ENCODE peak calls at places on chromosomes 3 and 15, in six cellular contexts. One of them, this sample, is unnamed.

GRCh38 chr3:177463863-177464262 is 266.6 kb upstream of the TBL1XR1 start:
- DNase-seq in GM20000: no peak
- DNase-seq in heart left ventricle: no peak
- DNase-seq in ascending aorta: no peak
- DNase-seq in OCI-LY7: no peak
- DNase-seq in GM12865: peak
- DNase-seq in this sample: no peak

GRCh38 chr15:79093352-79093935 is 2.9 kb upstream of the RASGRF1 start:
- DNase-seq in GM20000: no peak
- DNase-seq in ascending aorta: peak
- DNase-seq in heart left ventricle: no peak
- DNase-seq in OCI-LY7: no peak
- DNase-seq in GM12865: no peak
- DNase-seq in this sample: no peak

GRCh38 chr3:5012398-5012797 is 33.2 kb downstream of the BHLHE40 start:
- DNase-seq in OCI-LY7: peak
- DNase-seq in GM12865: no peak
- DNase-seq in heart left ventricle: no peak
- DNase-seq in ascending aorta: no peak
- DNase-seq in GM20000: no peak
- DNase-seq in this sample: no peak

GRCh38 chr3:59451041-59451763 is 401.4 kb upstream of the CFAP20DC start:
- DNase-seq in GM12865: peak
- DNase-seq in OCI-LY7: peak
- DNase-seq in heart left ventricle: no peak
- DNase-seq in GM20000: peak
- DNase-seq in ascending aorta: no peak
- DNase-seq in this sample: peak

GRCh38 chr3:71128951-71129350 is 454.6 kb downstream of the FOXP1 start:
- DNase-seq in OCI-LY7: no peak
- DNase-seq in ascending aorta: no peak
- DNase-seq in GM20000: no peak
- DNase-seq in GM12865: no peak
- DNase-seq in heart left ventricle: no peak
- DNase-seq in this sample: no peak

GRCh38 chr15:75348034-75348562 is 1.3 kb downstream of the NEIL1 start:
- DNase-seq in heart left ventricle: no peak
- DNase-seq in ascending aorta: no peak
- DNase-seq in GM12865: peak
- DNase-seq in GM20000: peak
- DNase-seq in OCI-LY7: no peak
- DNase-seq in this sample: peak

GRCh38 chr3:126535636-126536035 is 11.7 kb downstream of the CHST13 start:
- DNase-seq in ascending aorta: no peak
- DNase-seq in heart left ventricle: no peak
- DNase-seq in GM20000: no peak
- DNase-seq in OCI-LY7: no peak
- DNase-seq in GM12865: no peak
- DNase-seq in this sample: no peak

GRCh38 chr15:64284037-64284436 is 71.9 kb downstream of the CSNK1G1 start:
- DNase-seq in GM12865: no peak
- DNase-seq in ascending aorta: no peak
- DNase-seq in GM20000: no peak
- DNase-seq in heart left ventricle: no peak
- DNase-seq in OCI-LY7: no peak
- DNase-seq in this sample: no peak

GRCh38 chr3:150545419-150546225 is 674 bp downstream of the SERP1 start:
- DNase-seq in ascending aorta: no peak
- DNase-seq in GM12865: peak
- DNase-seq in OCI-LY7: peak
- DNase-seq in GM20000: peak
- DNase-seq in heart left ventricle: peak
- DNase-seq in this sample: peak

GRCh38 chr3:36941162-36941561 is 3.7 kb downstream of the TRANK1 start:
- DNase-seq in ascending aorta: no peak
- DNase-seq in OCI-LY7: no peak
- DNase-seq in GM12865: no peak
- DNase-seq in GM20000: no peak
- DNase-seq in heart left ventricle: no peak
- DNase-seq in this sample: no peak

GRCh38 chr3:177484206-177484605 is 286.9 kb upstream of the TBL1XR1 start:
- DNase-seq in ascending aorta: no peak
- DNase-seq in heart left ventricle: no peak
- DNase-seq in OCI-LY7: no peak
- DNase-seq in GM12865: no peak
- DNase-seq in GM20000: no peak
- DNase-seq in this sample: no peak

GRCh38 chr15:29156521-29156920 is 113.1 kb downstream of the NSMCE3 start:
- DNase-seq in GM12865: no peak
- DNase-seq in ascending aorta: no peak
- DNase-seq in GM20000: no peak
- DNase-seq in OCI-LY7: no peak
- DNase-seq in heart left ventricle: no peak
- DNase-seq in this sample: no peak

GRCh38 chr3:100581650-100582049 is 27.8 kb upstream of the ADGRG7 start:
- DNase-seq in ascending aorta: no peak
- DNase-seq in OCI-LY7: no peak
- DNase-seq in GM12865: no peak
- DNase-seq in heart left ventricle: no peak
- DNase-seq in GM20000: no peak
- DNase-seq in this sample: no peak

GRCh38 chr3:42504334-42505202 is 2.1 kb downstream of the VIPR1 start:
- DNase-seq in GM12865: no peak
- DNase-seq in heart left ventricle: peak
- DNase-seq in GM20000: no peak
- DNase-seq in ascending aorta: peak
- DNase-seq in OCI-LY7: no peak
- DNase-seq in this sample: no peak

GRCh38 chr15:69126054-69126469 is 34.4 kb upstream of the GLCE start:
- DNase-seq in OCI-LY7: no peak
- DNase-seq in heart left ventricle: no peak
- DNase-seq in GM20000: no peak
- DNase-seq in GM12865: no peak
- DNase-seq in ascending aorta: no peak
- DNase-seq in this sample: no peak

GRCh38 chr3:17412950-17413530 is 329.4 kb downstream of the TBC1D5 start:
- DNase-seq in ascending aorta: no peak
- DNase-seq in GM12865: peak
- DNase-seq in heart left ventricle: no peak
- DNase-seq in OCI-LY7: peak
- DNase-seq in GM20000: peak
- DNase-seq in this sample: peak

GRCh38 chr3:38438421-38438820 is 15.3 kb upstream of the ACVR2B start:
- DNase-seq in OCI-LY7: no peak
- DNase-seq in heart left ventricle: peak
- DNase-seq in ascending aorta: no peak
- DNase-seq in GM20000: no peak
- DNase-seq in GM12865: peak
- DNase-seq in this sample: no peak

GRCh38 chr15:51600114-51600513 is 22.5 kb downstream of the DMXL2 start:
- DNase-seq in ascending aorta: no peak
- DNase-seq in heart left ventricle: no peak
- DNase-seq in GM20000: no peak
- DNase-seq in OCI-LY7: no peak
- DNase-seq in GM12865: peak
- DNase-seq in this sample: no peak

GRCh38 chr15:78987891-78988360 is 43.1 kb upstream of the CTSH start:
- DNase-seq in GM20000: no peak
- DNase-seq in ascending aorta: no peak
- DNase-seq in heart left ventricle: no peak
- DNase-seq in OCI-LY7: no peak
- DNase-seq in GM12865: no peak
- DNase-seq in this sample: no peak

GRCh38 chr15:65198571-65198970 is 12.7 kb downstream of the CILP start:
- DNase-seq in heart left ventricle: no peak
- DNase-seq in ascending aorta: no peak
- DNase-seq in GM20000: no peak
- DNase-seq in OCI-LY7: no peak
- DNase-seq in GM12865: no peak
- DNase-seq in this sample: no peak

GRCh38 chr3:81300324-81300927 is 461.0 kb downstream of the GBE1 start:
- DNase-seq in OCI-LY7: no peak
- DNase-seq in GM20000: no peak
- DNase-seq in GM12865: no peak
- DNase-seq in ascending aorta: no peak
- DNase-seq in heart left ventricle: no peak
- DNase-seq in this sample: no peak

GRCh38 chr3:129461461-129462146 is 21.6 kb downstream of the IFT122 start:
- DNase-seq in OCI-LY7: no peak
- DNase-seq in heart left ventricle: peak
- DNase-seq in GM20000: peak
- DNase-seq in GM12865: no peak
- DNase-seq in ascending aorta: no peak
- DNase-seq in this sample: no peak

GRCh38 chr15:62124176-62124952 is 40.7 kb downstream of the C2CD4B start:
- DNase-seq in ascending aorta: no peak
- DNase-seq in OCI-LY7: peak
- DNase-seq in heart left ventricle: no peak
- DNase-seq in GM12865: peak
- DNase-seq in GM20000: no peak
- DNase-seq in this sample: no peak

GRCh38 chr3:116005404-116005803 is 382.1 kb downstream of the GAP43 start:
- DNase-seq in GM12865: no peak
- DNase-seq in OCI-LY7: no peak
- DNase-seq in heart left ventricle: no peak
- DNase-seq in ascending aorta: no peak
- DNase-seq in GM20000: no peak
- DNase-seq in this sample: no peak

GRCh38 chr15:46670256-46670655 is 1035.4 kb downstream of the SQOR start:
- DNase-seq in GM20000: no peak
- DNase-seq in GM12865: no peak
- DNase-seq in ascending aorta: no peak
- DNase-seq in heart left ventricle: no peak
- DNase-seq in OCI-LY7: no peak
- DNase-seq in this sample: no peak

GRCh38 chr3:127796751-127797150 is 25.6 kb downstream of the MGLL start:
- DNase-seq in GM20000: no peak
- DNase-seq in heart left ventricle: no peak
- DNase-seq in GM12865: no peak
- DNase-seq in OCI-LY7: no peak
- DNase-seq in ascending aorta: no peak
- DNase-seq in this sample: no peak

GRCh38 chr15:28914046-28914445 is 28.3 kb downstream of the APBA2 start:
- DNase-seq in GM12865: no peak
- DNase-seq in GM20000: no peak
- DNase-seq in ascending aorta: no peak
- DNase-seq in OCI-LY7: no peak
- DNase-seq in heart left ventricle: no peak
- DNase-seq in this sample: no peak

GRCh38 chr3:190626951-190627620 is 113.2 kb downstream of the IL1RAP start:
- DNase-seq in OCI-LY7: no peak
- DNase-seq in ascending aorta: no peak
- DNase-seq in GM12865: no peak
- DNase-seq in heart left ventricle: no peak
- DNase-seq in GM20000: no peak
- DNase-seq in this sample: no peak
- TF ChIP-seq CTCF in OCI-LY7: no peak
- TF ChIP-seq CTCF in ascending aorta: no peak
- TF ChIP-seq CTCF in GM12865: no peak
- TF ChIP-seq CTCF in heart left ventricle: no peak
- TF ChIP-seq CTCF in GM20000: no peak
- TF ChIP-seq CTCF in this sample: no peak

GRCh38 chr3:32945136-32945535 is 6.3 kb upstream of the CCR4 start:
- DNase-seq in OCI-LY7: no peak
- DNase-seq in ascending aorta: no peak
- DNase-seq in heart left ventricle: no peak
- DNase-seq in GM12865: no peak
- DNase-seq in GM20000: no peak
- DNase-seq in this sample: no peak
- TF ChIP-seq CTCF in OCI-LY7: peak
- TF ChIP-seq CTCF in ascending aorta: no peak
- TF ChIP-seq CTCF in heart left ventricle: no peak
- TF ChIP-seq CTCF in GM12865: no peak
- TF ChIP-seq CTCF in GM20000: no peak
- TF ChIP-seq CTCF in this sample: no peak

GRCh38 chr3:23760325-23760724 is 45.4 kb upstream of the UBE2E1 start:
- DNase-seq in heart left ventricle: no peak
- DNase-seq in ascending aorta: no peak
- DNase-seq in GM20000: no peak
- DNase-seq in OCI-LY7: peak
- DNase-seq in GM12865: peak
- DNase-seq in this sample: no peak

GRCh38 chr3:23763040-23763477 is 42.7 kb upstream of the UBE2E1 start:
- DNase-seq in OCI-LY7: peak
- DNase-seq in ascending aorta: no peak
- DNase-seq in GM12865: no peak
- DNase-seq in GM20000: no peak
- DNase-seq in heart left ventricle: peak
- DNase-seq in this sample: no peak

GRCh38 chr3:23760871-23761373 is 44.8 kb upstream of the UBE2E1 start:
- DNase-seq in ascending aorta: no peak
- DNase-seq in GM20000: peak
- DNase-seq in OCI-LY7: peak
- DNase-seq in heart left ventricle: no peak
- DNase-seq in GM12865: peak
- DNase-seq in this sample: peak

GRCh38 chr3:23762214-23763039 is 43.3 kb upstream of the UBE2E1 start:
- DNase-seq in GM12865: peak
- DNase-seq in ascending aorta: no peak
- DNase-seq in heart left ventricle: no peak
- DNase-seq in OCI-LY7: peak
- DNase-seq in GM20000: peak
- DNase-seq in this sample: peak

GRCh38 chr3:23761440-23761896 is 44.3 kb upstream of the UBE2E1 start:
- DNase-seq in OCI-LY7: peak
- DNase-seq in ascending aorta: no peak
- DNase-seq in GM12865: peak
- DNase-seq in heart left ventricle: no peak
- DNase-seq in GM20000: peak
- DNase-seq in this sample: peak
- TF ChIP-seq CTCF in OCI-LY7: peak
- TF ChIP-seq CTCF in ascending aorta: no peak
- TF ChIP-seq CTCF in GM12865: peak
- TF ChIP-seq CTCF in heart left ventricle: peak
- TF ChIP-seq CTCF in GM20000: peak
- TF ChIP-seq CTCF in this sample: peak

GRCh38 chr3:10700821-10701220 is 115.2 kb upstream of the SLC6A11 start:
- DNase-seq in GM12865: no peak
- DNase-seq in heart left ventricle: no peak
- DNase-seq in OCI-LY7: no peak
- DNase-seq in GM20000: no peak
- DNase-seq in ascending aorta: no peak
- DNase-seq in this sample: no peak

GRCh38 chr3:10707089-10707983 is 108.7 kb upstream of the SLC6A11 start:
- DNase-seq in OCI-LY7: no peak
- DNase-seq in GM20000: peak
- DNase-seq in heart left ventricle: no peak
- DNase-seq in ascending aorta: no peak
- DNase-seq in GM12865: no peak
- DNase-seq in this sample: no peak

GRCh38 chr3:10702961-10703740 is 112.9 kb upstream of the SLC6A11 start:
- DNase-seq in GM12865: no peak
- DNase-seq in OCI-LY7: peak
- DNase-seq in GM20000: no peak
- DNase-seq in heart left ventricle: no peak
- DNase-seq in ascending aorta: no peak
- DNase-seq in this sample: no peak

GRCh38 chr3:10706156-10707088 is 109.6 kb upstream of the SLC6A11 start:
- DNase-seq in heart left ventricle: no peak
- DNase-seq in GM12865: no peak
- DNase-seq in GM20000: peak
- DNase-seq in ascending aorta: no peak
- DNase-seq in OCI-LY7: peak
- DNase-seq in this sample: no peak

GRCh38 chr3:10703875-10704274 is 112.2 kb upstream of the SLC6A11 start:
- DNase-seq in heart left ventricle: no peak
- DNase-seq in OCI-LY7: peak
- DNase-seq in GM12865: peak
- DNase-seq in ascending aorta: no peak
- DNase-seq in GM20000: no peak
- DNase-seq in this sample: no peak
- TF ChIP-seq CTCF in heart left ventricle: no peak
- TF ChIP-seq CTCF in OCI-LY7: peak
- TF ChIP-seq CTCF in GM12865: peak
- TF ChIP-seq CTCF in ascending aorta: no peak
- TF ChIP-seq CTCF in GM20000: no peak
- TF ChIP-seq CTCF in this sample: no peak